ENCODE peak calls at places on chromosome 10, in four cellular contexts. X is transverse colon, W is sigmoid colon, O is IMR-90. B is an unnamed sample. For H3K4me1, the result is how much of the 10 kb centered on the place peaks cover.

GRCh38 chr10:110793128-110793812 is 78.5 kb upstream of the PDCD4 start:
- DNase-seq in W (no peak), O (no peak), X (no peak), B (no peak)

GRCh38 chr10:84654671-84655070 is 326.3 kb downstream of the CCSER2 start:
- DNase-seq in X (no peak), W (no peak), O (no peak), B (no peak)

GRCh38 chr10:8312861-8313260 is 258.4 kb downstream of the GATA3 start:
- DNase-seq in O (peak), W (no peak), X (no peak), B (no peak)

GRCh38 chr10:78686444-78687060 is 382.2 kb upstream of the ZMIZ1 start:
- DNase-seq in X (no peak), O (no peak), W (no peak), B (no peak)

GRCh38 chr10:99647601-99648151 is 11.6 kb upstream of the ENTPD7 start:
- DNase-seq in O (no peak), X (no peak), W (no peak), B (no peak)

GRCh38 chr10:1411956-1412355 is 325.4 kb downstream of the ADARB2 start:
- DNase-seq in W (no peak), X (no peak), O (no peak), B (no peak)

GRCh38 chr10:96850825-96851224 is 18.7 kb downstream of the LCOR start:
- DNase-seq in O (peak), W (no peak), X (no peak), B (no peak)

GRCh38 chr10:19499291-19499765 is 316.9 kb upstream of the PLXDC2 start:
- DNase-seq in O (no peak), W (no peak), X (no peak), B (no peak)

GRCh38 chr10:121325490-121326231 is 272.6 kb downstream of the FGFR2 start:
- DNase-seq in X (no peak), W (no peak), O (no peak), B (no peak)

GRCh38 chr10:102619281-102619981 is 24.8 kb upstream of the TRIM8 start:
- DNase-seq in X (no peak), W (no peak), O (no peak), B (no peak)

GRCh38 chr10:88819290-88819689 is 16.8 kb downstream of the LIPM start:
- DNase-seq in W (no peak), O (peak), X (no peak), B (no peak)

GRCh38 chr10:89147256-89147655 is 59.9 kb downstream of the CH25H start:
- DNase-seq in X (no peak), W (no peak), O (peak), B (no peak)

GRCh38 chr10:17216217-17216900 is 11.7 kb upstream of the VIM start:
- DNase-seq in W (no peak), X (no peak), O (peak), B (no peak)

GRCh38 chr10:130337305-130337640 is 201.1 kb downstream of the GLRX3 start:
- DNase-seq in X (no peak), O (no peak), W (no peak), B (no peak)

GRCh38 chr10:118914626-118915025 is 114.9 kb upstream of the NANOS1 start:
- DNase-seq in W (no peak), O (no peak), X (no peak), B (no peak)

GRCh38 chr10:132075909-132076577 is 10.3 kb downstream of the JAKMIP3 start:
- DNase-seq in X (no peak), W (no peak), O (no peak), B (no peak)

GRCh38 chr10:69452676-69453415 is 1.6 kb downstream of the TSPAN15 start:
- DNase-seq in W (peak), X (no peak), O (no peak), B (no peak)

GRCh38 chr10:21183025-21183424 is 285.9 kb upstream of the NEBL start:
- DNase-seq in X (no peak), O (no peak), W (no peak), B (no peak)

GRCh38 chr10:71334228-71334791 is 15.3 kb downstream of the SLC29A3 start:
- DNase-seq in O (no peak), W (no peak), X (no peak), B (no peak)

GRCh38 chr10:12896251-12896650 is 105.3 kb downstream of the CCDC3 start:
- DNase-seq in W (no peak), X (no peak), O (no peak), B (no peak)

GRCh38 chr10:12194752-12195271 is 879 bp downstream of the NUDT5 start:
- DNase-seq in O (peak), W (peak), X (peak), B (no peak)

GRCh38 chr10:36621346-36621745 is 504.1 kb upstream of the ANKRD30A start:
- DNase-seq in X (no peak), W (no peak), O (peak), B (no peak)

GRCh38 chr10:86287422-86287793 is 79.2 kb downstream of the GRID1 start:
- DNase-seq in W (peak), X (no peak), O (no peak), B (peak)

DNA sequence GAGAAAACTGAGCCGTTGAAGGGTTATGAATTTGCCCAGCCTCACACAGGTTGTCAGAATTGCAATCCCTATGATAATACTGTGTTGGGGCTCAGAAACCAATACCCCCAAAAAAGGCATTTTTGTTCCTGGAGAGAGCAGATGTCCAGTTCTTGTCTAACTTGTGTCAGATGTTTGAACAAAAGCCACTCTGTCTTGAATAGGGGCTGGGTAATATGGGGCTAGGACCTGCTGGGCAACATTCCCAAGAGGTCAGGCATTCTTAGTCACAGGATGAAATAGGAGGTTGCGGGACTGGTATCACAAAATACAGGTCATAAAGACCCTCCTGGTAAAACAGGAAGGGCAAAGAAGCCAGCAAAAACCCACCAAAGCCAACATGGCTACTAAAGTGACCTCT is 482.1 kb downstream of the IPMK start:
- DNase-seq in X (no peak), O (no peak), W (no peak), B (no peak)
- H3K4me1 ChIP-seq in X (under half), O (under half), W (under half), B (under half)

DNA sequence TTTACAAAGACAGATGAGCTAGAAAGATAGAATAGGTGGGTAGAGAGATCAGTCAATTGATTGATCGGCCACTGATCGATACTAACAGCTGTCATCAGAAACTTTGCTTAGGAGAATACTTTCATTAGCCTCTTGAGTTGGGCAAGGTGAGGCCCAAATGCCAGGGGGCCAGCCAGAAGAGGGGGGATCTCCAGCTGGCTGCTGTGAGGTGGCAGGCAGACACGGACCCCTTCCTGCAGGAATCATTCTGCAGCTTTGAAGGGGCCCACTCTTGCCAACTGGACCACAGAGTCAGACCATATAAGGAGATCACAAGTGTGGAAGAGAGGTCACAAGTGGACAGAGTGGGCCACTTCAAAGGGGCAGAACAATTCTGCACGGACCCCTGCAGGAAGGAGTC is 62.9 kb upstream of the DOCK1 start:
- DNase-seq in O (no peak), X (no peak), W (no peak), B (no peak)
- H3K4me1 ChIP-seq in O (under half), X (under half), W (under half), B (under half)

GRCh38 chr10:62037166-62037831 is 135.8 kb downstream of the ARID5B start:
- DNase-seq in W (no peak), X (no peak), O (peak), B (no peak)

GRCh38 chr10:62043493-62043938 is 142.0 kb downstream of the ARID5B start:
- DNase-seq in W (no peak), X (no peak), O (peak), B (no peak)

GRCh38 chr10:62038609-62039190 is 137.2 kb downstream of the ARID5B start:
- DNase-seq in W (peak), X (peak), O (peak), B (no peak)

GRCh38 chr10:62037890-62038608 is 136.6 kb downstream of the ARID5B start:
- DNase-seq in O (no peak), W (no peak), X (no peak), B (no peak)

GRCh38 chr10:62040896-62041295 is 139.4 kb downstream of the ARID5B start:
- DNase-seq in W (no peak), X (no peak), O (no peak), B (no peak)
- H3K4me1 ChIP-seq in W (half or more), X (half or more), O (under half), B (half or more)

GRCh38 chr10:101063162-101063525 is 1.4 kb downstream of the KAZALD1 start:
- DNase-seq in O (no peak), W (no peak), X (no peak), B (no peak)
- H3K4me1 ChIP-seq in O (under half), W (half or more), X (under half), B (under half)

GRCh38 chr10:46267132-46267985 is 19.4 kb upstream of the ANTXRL start:
- DNase-seq in W (no peak), X (no peak), O (no peak), B (no peak)
- H3K4me1 ChIP-seq in W (under half), X (under half), O (under half), B (under half)

DNA sequence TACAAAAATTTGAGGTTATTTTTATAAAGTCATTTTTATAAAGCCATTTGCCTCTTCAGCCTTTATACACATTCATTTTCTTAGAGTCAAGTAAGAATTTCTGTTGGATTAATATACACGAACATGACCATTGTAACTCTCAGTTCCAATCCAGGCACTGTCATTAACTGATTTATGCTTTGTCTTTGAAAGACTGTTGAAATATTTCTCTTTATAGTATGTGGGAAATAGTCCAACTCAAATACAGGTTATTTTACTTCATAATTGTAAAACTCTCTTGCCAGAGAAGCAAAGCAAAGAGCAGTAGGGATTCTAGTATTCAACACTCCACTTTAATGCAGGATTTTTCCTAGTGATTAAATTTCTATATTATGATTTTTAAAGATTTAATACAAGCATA is 36.5 kb upstream of the PAPSS2 start:
- DNase-seq in X (no peak), O (no peak), W (no peak), B (no peak)
- H3K4me1 ChIP-seq in X (under half), O (under half), W (under half), B (under half)

GRCh38 chr10:124624006-124624405 is 120.2 kb downstream of the FAM53B start:
- DNase-seq in O (no peak), X (no peak), W (no peak), B (no peak)
- H3K4me1 ChIP-seq in O (under half), X (under half), W (under half), B (under half)

DNA sequence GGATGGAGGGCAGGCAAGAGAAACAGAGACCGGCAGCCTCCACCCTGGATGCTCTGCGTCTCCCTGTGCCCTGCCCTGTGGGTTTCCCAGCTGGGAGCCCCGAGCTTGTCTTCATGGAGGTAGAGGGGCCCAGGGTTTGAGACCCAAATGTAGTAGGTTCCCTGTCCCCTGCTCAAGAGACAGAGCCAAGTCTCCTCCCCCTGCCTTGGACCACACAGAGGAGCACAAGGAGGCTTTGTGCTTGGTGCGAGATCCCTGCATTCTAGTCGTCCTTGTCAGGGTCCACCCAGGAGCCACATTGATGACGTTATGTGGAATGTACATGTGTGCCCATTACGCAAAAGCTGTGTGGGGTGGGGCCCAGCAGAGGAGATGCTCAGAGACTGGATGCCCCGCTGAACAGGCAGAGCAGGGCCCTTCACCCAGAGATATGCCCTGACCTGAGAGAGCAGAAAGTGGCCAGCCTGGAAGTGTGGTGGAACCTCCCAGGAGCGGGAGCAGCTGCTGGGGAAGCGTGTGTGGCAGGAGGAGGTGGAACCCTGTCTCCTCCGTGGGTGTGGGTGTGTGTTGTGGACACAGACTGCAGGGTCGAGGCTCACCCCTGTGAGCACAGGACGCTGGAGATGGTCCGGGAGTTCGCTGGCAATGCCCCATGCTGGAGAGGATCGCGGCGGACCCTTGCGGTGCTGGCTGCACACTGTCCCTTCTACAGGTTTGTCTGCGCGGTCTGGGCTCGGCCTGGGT is 39.3 kb downstream of the VWA2 start:
- DNase-seq in W (no peak), O (no peak), X (no peak), B (no peak)
- H3K4me1 ChIP-seq in W (under half), O (under half), X (under half), B (under half)

B was measured in RWPE2.